ENCODE peak calls at places on chromosomes 6 and 20, in five cellular contexts. M is stimulated activated naive B cell treated with anti-CD40 and anti-IgM and Interleukin-4, amounts not matched to agents 10 μg/mL and 1 μg/mL and 100 μg/mL, for 72 hours; C is progenitor cell of endocrine pancreas; J is T follicular helper cell; I is GM19239. N is an unnamed sample.
A peak's percentile ranks its signal among the peaks of the same experiment; 100 is the strongest.

GRCh38 chr20:18788021-18788420 is 25.6 kb upstream of the SCP2D1 start:
- DNase-seq in M (no peak), C (no peak), J (no peak), I (no peak), N (no peak)

GRCh38 chr6:151808331-151809241 is 1.1 kb downstream of the ESR1 start:
- DNase-seq in M (no peak), C (no peak), J (no peak), I (no peak), N (peak; percentile 27)

GRCh38 chr6:15077964-15078363 is 167.9 kb upstream of the JARID2 start:
- DNase-seq in M (no peak), C (no peak), J (no peak), I (no peak), N (no peak)

GRCh38 chr6:133788556-133788955 is 100.4 kb upstream of the TCF21 start:
- DNase-seq in M (no peak), C (no peak), J (no peak), I (no peak), N (no peak)

GRCh38 chr6:137938770-137939379 is 71.8 kb downstream of the TNFAIP3 start:
- DNase-seq in M (no peak), C (no peak), J (no peak), I (no peak), N (no peak)

GRCh38 chr6:166097914-166098522 is 69.6 kb downstream of the TBXT start:
- DNase-seq in M (peak; percentile 30), C (peak; percentile 85), J (no peak), I (peak; percentile 34), N (peak; percentile 38)

GRCh38 chr6:36858407-36858981 is 16.1 kb downstream of the PPIL1 start:
- DNase-seq in M (no peak), C (no peak), J (no peak), I (no peak), N (no peak)

GRCh38 chr20:46666818-46667515 is 15.7 kb upstream of the SLC13A3 start:
- DNase-seq in M (no peak), C (no peak), J (no peak), I (no peak), N (peak; percentile 81)

GRCh38 chr20:52936368-52936986 is 35.7 kb upstream of the TSHZ2 start:
- DNase-seq in M (no peak), C (no peak), J (no peak), I (no peak), N (no peak)

GRCh38 chr20:18679020-18679419 is 91.2 kb downstream of the DTD1 start:
- DNase-seq in M (no peak), C (no peak), J (no peak), I (no peak), N (no peak)

GRCh38 chr20:11790047-11790446 is 127.6 kb upstream of the BTBD3 start:
- DNase-seq in M (no peak), C (no peak), J (no peak), I (no peak), N (no peak)

GRCh38 chr6:82205793-82206425 is 41.6 kb downstream of the IBTK start:
- DNase-seq in M (no peak), C (no peak), J (no peak), I (no peak), N (no peak)

GRCh38 chr6:34901930-34902329 is 12.9 kb downstream of the ANKS1A start:
- DNase-seq in M (no peak), C (no peak), J (no peak), I (no peak), N (no peak)

GRCh38 chr6:90413867-90414266 is 117.2 kb upstream of the BACH2 start:
- DNase-seq in M (peak; percentile 56), C (no peak), J (peak; percentile 55), I (no peak), N (no peak)

GRCh38 chr20:40294747-40295146 is 394.3 kb downstream of the MAFB start:
- DNase-seq in M (no peak), C (no peak), J (no peak), I (no peak), N (no peak)